ENCODE peak calls at places on chromosomes 2 and 18, in seven cellular contexts. J is smooth muscle cell of the brain vasculature; W is stimulated activated CD4-positive, alpha-beta T cell treated with anti-CD3 and anti-CD28 coated beads, TNF-alpha, amount 100 ng/mL, for 1 hour; S is A172; O is GM13976; T is SK-MEL-5; Z is sciatic nerve. P is an unnamed sample.

GRCh38 chr2:55954306-55955035 is 30.9 kb upstream of the EFEMP1 start:
- DNase-seq in J (no peak), W (no peak), S (no peak), O (no peak), T (no peak), Z (no peak), P (no peak)

GRCh38 chr2:205343103-205343502 is 339.2 kb upstream of the NRP2 start:
- DNase-seq in J (no peak), W (no peak), S (no peak), O (no peak), T (no peak), Z (no peak), P (no peak)

GRCh38 chr2:176115883-176116813 is at the start of gene HOXD10:
- DNase-seq in J (no peak), W (no peak), S (no peak), O (no peak), T (peak), Z (no peak), P (no peak)

GRCh38 chr2:130391872-130392670 is 36.2 kb downstream of the PTPN18 start:
- DNase-seq in J (no peak), W (no peak), S (no peak), O (no peak), T (no peak), Z (no peak), P (no peak)

GRCh38 chr2:44655401-44655864 is 286.1 kb upstream of the SIX3 start:
- DNase-seq in J (no peak), W (no peak), S (no peak), O (no peak), T (no peak), Z (no peak), P (no peak)

GRCh38 chr2:177633910-177634294 is 241.3 kb downstream of the AGPS start:
- DNase-seq in J (no peak), W (no peak), S (no peak), O (no peak), T (no peak), Z (no peak), P (no peak)

GRCh38 chr2:196899976-196900375 is 26.5 kb downstream of the PGAP1 start:
- DNase-seq in J (no peak), W (no peak), S (no peak), O (no peak), T (peak), Z (no peak), P (no peak)

GRCh38 chr2:937530-937929 is 13.1 kb upstream of the SNTG2 start:
- DNase-seq in J (no peak), W (no peak), S (no peak), O (no peak), T (peak), Z (no peak), P (peak)

GRCh38 chr2:158687315-158687714 is 107.8 kb upstream of the DAPL1 start:
- DNase-seq in J (no peak), W (no peak), S (no peak), O (no peak), T (no peak), Z (no peak), P (no peak)

GRCh38 chr2:76692896-76693295 is 829.3 kb downstream of the LRRTM4 start:
- DNase-seq in J (no peak), W (no peak), S (no peak), O (no peak), T (no peak), Z (no peak), P (no peak)

GRCh38 chr2:637804-638203 is 39.4 kb downstream of the TMEM18 start:
- DNase-seq in J (no peak), W (no peak), S (no peak), O (no peak), T (no peak), Z (no peak), P (no peak)

GRCh38 chr2:237889811-237890210 is 30.4 kb downstream of the RAMP1 start:
- DNase-seq in J (no peak), W (no peak), S (no peak), O (no peak), T (no peak), Z (peak), P (no peak)

GRCh38 chr2:240711296-240711695 is 19.6 kb downstream of the AQP12A start:
- DNase-seq in J (no peak), W (no peak), S (no peak), O (no peak), T (no peak), Z (no peak), P (no peak)

GRCh38 chr2:25055521-25055920 is 13.6 kb downstream of the EFR3B start:
- DNase-seq in J (no peak), W (no peak), S (no peak), O (no peak), T (no peak), Z (no peak), P (no peak)

GRCh38 chr2:96924775-96925747 is 55.2 kb upstream of the SEMA4C start:
- DNase-seq in J (no peak), W (no peak), S (no peak), O (no peak), T (no peak), Z (no peak), P (no peak)

GRCh38 chr2:43717323-43717722 is 41.1 kb upstream of the C1GALT1C1L start:
- DNase-seq in J (no peak), W (no peak), S (no peak), O (no peak), T (no peak), Z (no peak), P (no peak)

GRCh38 chr2:232781765-232782164 is 5.4 kb upstream of the KCNJ13 start:
- DNase-seq in J (no peak), W (no peak), S (peak), O (peak), T (no peak), Z (no peak), P (no peak)

GRCh38 chr2:45765847-45766254 is 114.4 kb downstream of the PRKCE start:
- DNase-seq in J (no peak), W (no peak), S (no peak), O (no peak), T (no peak), Z (no peak), P (no peak)

GRCh38 chr18:22551536-22552151 is 133.9 kb upstream of the CTAGE1 start:
- DNase-seq in J (no peak), W (no peak), S (peak), O (no peak), T (no peak), Z (no peak), P (no peak)

GRCh38 chr2:236177967-236178909 is 10.1 kb upstream of the GBX2 start:
- DNase-seq in J (no peak), W (no peak), S (peak), O (peak), T (peak), Z (peak), P (no peak)

GRCh38 chr18:27713727-27714080 is 463.2 kb downstream of the CDH2 start:
- DNase-seq in J (peak), W (no peak), S (no peak), O (no peak), T (no peak), Z (no peak), P (peak)